ENCODE peak calls at places on chromosomes 12 and 14, in ten cellular contexts. One of them, this sample, is unnamed.

GRCh38 chr12:119448737-119449136 is 114.2 kb downstream of the CCDC60 start:
- DNase-seq in CD8-positive, alpha-beta T cell: no peak
- DNase-seq in bronchial epithelial cell: peak
- DNase-seq in pancreas: no peak
- DNase-seq in endothelial cell of umbilical vein: no peak
- DNase-seq in naive thymus-derived CD4-positive, alpha-beta T cell: no peak
- DNase-seq in GM12865: no peak
- DNase-seq in kidney: no peak
- DNase-seq in adipocyte: no peak
- DNase-seq in A549: no peak
- DNase-seq in this sample: no peak

GRCh38 chr12:41983394-41983793 is 161.3 kb downstream of the GXYLT1 start:
- DNase-seq in endothelial cell of umbilical vein: no peak
- DNase-seq in naive thymus-derived CD4-positive, alpha-beta T cell: no peak
- DNase-seq in adipocyte: peak
- DNase-seq in bronchial epithelial cell: no peak
- DNase-seq in CD8-positive, alpha-beta T cell: no peak
- DNase-seq in A549: no peak
- DNase-seq in pancreas: no peak
- DNase-seq in GM12865: no peak
- DNase-seq in kidney: no peak
- DNase-seq in this sample: no peak

GRCh38 chr14:33110737-33111443 is 172.2 kb downstream of the NPAS3 start:
- DNase-seq in bronchial epithelial cell: no peak
- DNase-seq in adipocyte: no peak
- DNase-seq in kidney: no peak
- DNase-seq in A549: no peak
- DNase-seq in GM12865: no peak
- DNase-seq in pancreas: no peak
- DNase-seq in naive thymus-derived CD4-positive, alpha-beta T cell: no peak
- DNase-seq in CD8-positive, alpha-beta T cell: no peak
- DNase-seq in endothelial cell of umbilical vein: no peak
- DNase-seq in this sample: no peak

GRCh38 chr12:12870454-12870853 is 20.9 kb upstream of the GPRC5A start:
- DNase-seq in A549: peak
- DNase-seq in GM12865: no peak
- DNase-seq in kidney: no peak
- DNase-seq in CD8-positive, alpha-beta T cell: no peak
- DNase-seq in pancreas: no peak
- DNase-seq in endothelial cell of umbilical vein: peak
- DNase-seq in adipocyte: peak
- DNase-seq in bronchial epithelial cell: peak
- DNase-seq in naive thymus-derived CD4-positive, alpha-beta T cell: no peak
- DNase-seq in this sample: no peak

GRCh38 chr14:75042040-75042439 is 9.2 kb downstream of the MLH3 start:
- DNase-seq in adipocyte: peak
- DNase-seq in naive thymus-derived CD4-positive, alpha-beta T cell: no peak
- DNase-seq in A549: peak
- DNase-seq in endothelial cell of umbilical vein: peak
- DNase-seq in CD8-positive, alpha-beta T cell: no peak
- DNase-seq in pancreas: no peak
- DNase-seq in bronchial epithelial cell: no peak
- DNase-seq in kidney: no peak
- DNase-seq in GM12865: peak
- DNase-seq in this sample: no peak

GRCh38 chr12:117047810-117048584 is 51.2 kb downstream of the TESC start:
- DNase-seq in GM12865: no peak
- DNase-seq in naive thymus-derived CD4-positive, alpha-beta T cell: no peak
- DNase-seq in CD8-positive, alpha-beta T cell: no peak
- DNase-seq in A549: peak
- DNase-seq in kidney: no peak
- DNase-seq in bronchial epithelial cell: no peak
- DNase-seq in endothelial cell of umbilical vein: peak
- DNase-seq in adipocyte: peak
- DNase-seq in pancreas: peak
- DNase-seq in this sample: no peak

GRCh38 chr14:36973806-36974442 is 198.5 kb downstream of the SLC25A21 start:
- DNase-seq in naive thymus-derived CD4-positive, alpha-beta T cell: no peak
- DNase-seq in endothelial cell of umbilical vein: peak
- DNase-seq in pancreas: no peak
- DNase-seq in GM12865: no peak
- DNase-seq in A549: peak
- DNase-seq in bronchial epithelial cell: peak
- DNase-seq in adipocyte: peak
- DNase-seq in CD8-positive, alpha-beta T cell: no peak
- DNase-seq in kidney: no peak
- DNase-seq in this sample: no peak

GRCh38 chr14:87013583-87013982 is 979.4 kb downstream of the GALC start:
- DNase-seq in GM12865: no peak
- DNase-seq in adipocyte: peak
- DNase-seq in bronchial epithelial cell: peak
- DNase-seq in pancreas: no peak
- DNase-seq in CD8-positive, alpha-beta T cell: no peak
- DNase-seq in A549: no peak
- DNase-seq in kidney: no peak
- DNase-seq in naive thymus-derived CD4-positive, alpha-beta T cell: no peak
- DNase-seq in endothelial cell of umbilical vein: no peak
- DNase-seq in this sample: no peak

GRCh38 chr12:47652491-47653234 is 53.2 kb downstream of the RPAP3 start:
- DNase-seq in GM12865: no peak
- DNase-seq in CD8-positive, alpha-beta T cell: no peak
- DNase-seq in bronchial epithelial cell: no peak
- DNase-seq in A549: peak
- DNase-seq in kidney: no peak
- DNase-seq in adipocyte: no peak
- DNase-seq in naive thymus-derived CD4-positive, alpha-beta T cell: no peak
- DNase-seq in pancreas: no peak
- DNase-seq in endothelial cell of umbilical vein: no peak
- DNase-seq in this sample: no peak

GRCh38 chr12:47651368-47652254 is 54.2 kb downstream of the RPAP3 start:
- DNase-seq in endothelial cell of umbilical vein: peak
- DNase-seq in bronchial epithelial cell: peak
- DNase-seq in naive thymus-derived CD4-positive, alpha-beta T cell: peak
- DNase-seq in GM12865: peak
- DNase-seq in A549: peak
- DNase-seq in adipocyte: peak
- DNase-seq in kidney: peak
- DNase-seq in pancreas: peak
- DNase-seq in CD8-positive, alpha-beta T cell: peak
- DNase-seq in this sample: peak

GRCh38 chr12:47648056-47648579 is 57.7 kb downstream of the RPAP3 start:
- DNase-seq in endothelial cell of umbilical vein: no peak
- DNase-seq in CD8-positive, alpha-beta T cell: no peak
- DNase-seq in adipocyte: no peak
- DNase-seq in pancreas: no peak
- DNase-seq in GM12865: no peak
- DNase-seq in kidney: no peak
- DNase-seq in bronchial epithelial cell: no peak
- DNase-seq in A549: no peak
- DNase-seq in naive thymus-derived CD4-positive, alpha-beta T cell: no peak
- DNase-seq in this sample: no peak

GRCh38 chr12:47650469-47650868 is 55.4 kb downstream of the RPAP3 start:
- DNase-seq in CD8-positive, alpha-beta T cell: no peak
- DNase-seq in naive thymus-derived CD4-positive, alpha-beta T cell: no peak
- DNase-seq in A549: no peak
- DNase-seq in adipocyte: peak
- DNase-seq in bronchial epithelial cell: peak
- DNase-seq in endothelial cell of umbilical vein: no peak
- DNase-seq in GM12865: no peak
- DNase-seq in pancreas: no peak
- DNase-seq in kidney: no peak
- DNase-seq in this sample: no peak

GRCh38 chr12:47649381-47649780 is 56.4 kb downstream of the RPAP3 start:
- DNase-seq in adipocyte: no peak
- DNase-seq in pancreas: no peak
- DNase-seq in endothelial cell of umbilical vein: no peak
- DNase-seq in A549: no peak
- DNase-seq in kidney: no peak
- DNase-seq in bronchial epithelial cell: no peak
- DNase-seq in GM12865: no peak
- DNase-seq in CD8-positive, alpha-beta T cell: no peak
- DNase-seq in naive thymus-derived CD4-positive, alpha-beta T cell: no peak
- DNase-seq in this sample: no peak
- H3K4me3 ChIP-seq in adipocyte: no peak
- H3K4me3 ChIP-seq in pancreas: no peak
- H3K4me3 ChIP-seq in endothelial cell of umbilical vein: no peak
- H3K4me3 ChIP-seq in A549: no peak
- H3K4me3 ChIP-seq in kidney: no peak
- H3K4me3 ChIP-seq in bronchial epithelial cell: no peak
- H3K4me3 ChIP-seq in GM12865: no peak
- H3K4me3 ChIP-seq in CD8-positive, alpha-beta T cell: no peak
- H3K4me3 ChIP-seq in naive thymus-derived CD4-positive, alpha-beta T cell: no peak
- H3K4me3 ChIP-seq in this sample: no peak

GRCh38 chr12:7021956-7022355 is 3.7 kb upstream of the LPCAT3 start:
- DNase-seq in A549: no peak
- DNase-seq in endothelial cell of umbilical vein: no peak
- DNase-seq in kidney: no peak
- DNase-seq in pancreas: no peak
- DNase-seq in naive thymus-derived CD4-positive, alpha-beta T cell: no peak
- DNase-seq in GM12865: no peak
- DNase-seq in CD8-positive, alpha-beta T cell: no peak
- DNase-seq in bronchial epithelial cell: no peak
- DNase-seq in adipocyte: no peak
- DNase-seq in this sample: no peak

GRCh38 chr12:7018350-7019042 is at the start of gene LPCAT3:
- DNase-seq in pancreas: peak
- DNase-seq in A549: peak
- DNase-seq in GM12865: peak
- DNase-seq in CD8-positive, alpha-beta T cell: peak
- DNase-seq in naive thymus-derived CD4-positive, alpha-beta T cell: peak
- DNase-seq in bronchial epithelial cell: peak
- DNase-seq in adipocyte: peak
- DNase-seq in kidney: peak
- DNase-seq in endothelial cell of umbilical vein: peak
- DNase-seq in this sample: peak

GRCh38 chr12:7017870-7018349 is 366 bp downstream of the LPCAT3 start:
- DNase-seq in A549: no peak
- DNase-seq in pancreas: no peak
- DNase-seq in GM12865: no peak
- DNase-seq in bronchial epithelial cell: no peak
- DNase-seq in endothelial cell of umbilical vein: no peak
- DNase-seq in CD8-positive, alpha-beta T cell: no peak
- DNase-seq in adipocyte: peak
- DNase-seq in naive thymus-derived CD4-positive, alpha-beta T cell: no peak
- DNase-seq in kidney: no peak
- DNase-seq in this sample: no peak

GRCh38 chr12:7016958-7017571 is 1.2 kb downstream of the LPCAT3 start:
- DNase-seq in kidney: no peak
- DNase-seq in GM12865: no peak
- DNase-seq in adipocyte: no peak
- DNase-seq in CD8-positive, alpha-beta T cell: no peak
- DNase-seq in pancreas: no peak
- DNase-seq in naive thymus-derived CD4-positive, alpha-beta T cell: no peak
- DNase-seq in A549: no peak
- DNase-seq in endothelial cell of umbilical vein: no peak
- DNase-seq in bronchial epithelial cell: no peak
- DNase-seq in this sample: no peak

GRCh38 chr12:7019043-7019569 is 830 bp upstream of the LPCAT3 start:
- DNase-seq in pancreas: no peak
- DNase-seq in bronchial epithelial cell: no peak
- DNase-seq in endothelial cell of umbilical vein: no peak
- DNase-seq in A549: no peak
- DNase-seq in adipocyte: peak
- DNase-seq in GM12865: no peak
- DNase-seq in naive thymus-derived CD4-positive, alpha-beta T cell: no peak
- DNase-seq in CD8-positive, alpha-beta T cell: no peak
- DNase-seq in kidney: no peak
- DNase-seq in this sample: peak
- H3K4me3 ChIP-seq in pancreas: peak
- H3K4me3 ChIP-seq in bronchial epithelial cell: peak
- H3K4me3 ChIP-seq in endothelial cell of umbilical vein: peak
- H3K4me3 ChIP-seq in A549: peak
- H3K4me3 ChIP-seq in adipocyte: peak
- H3K4me3 ChIP-seq in GM12865: peak
- H3K4me3 ChIP-seq in naive thymus-derived CD4-positive, alpha-beta T cell: peak
- H3K4me3 ChIP-seq in CD8-positive, alpha-beta T cell: peak
- H3K4me3 ChIP-seq in kidney: no peak
- H3K4me3 ChIP-seq in this sample: peak

GRCh38 chr12:47858511-47859266 is 39.0 kb upstream of the HDAC7 start:
- DNase-seq in naive thymus-derived CD4-positive, alpha-beta T cell: no peak
- DNase-seq in A549: no peak
- DNase-seq in CD8-positive, alpha-beta T cell: no peak
- DNase-seq in endothelial cell of umbilical vein: no peak
- DNase-seq in kidney: no peak
- DNase-seq in GM12865: no peak
- DNase-seq in adipocyte: no peak
- DNase-seq in bronchial epithelial cell: peak
- DNase-seq in pancreas: no peak
- DNase-seq in this sample: no peak

GRCh38 chr12:47862157-47862556 is 42.5 kb upstream of the HDAC7 start:
- DNase-seq in bronchial epithelial cell: no peak
- DNase-seq in GM12865: no peak
- DNase-seq in kidney: no peak
- DNase-seq in pancreas: no peak
- DNase-seq in adipocyte: no peak
- DNase-seq in endothelial cell of umbilical vein: no peak
- DNase-seq in A549: no peak
- DNase-seq in naive thymus-derived CD4-positive, alpha-beta T cell: no peak
- DNase-seq in CD8-positive, alpha-beta T cell: no peak
- DNase-seq in this sample: no peak

GRCh38 chr12:47860279-47860841 is 40.7 kb upstream of the HDAC7 start:
- DNase-seq in endothelial cell of umbilical vein: no peak
- DNase-seq in naive thymus-derived CD4-positive, alpha-beta T cell: no peak
- DNase-seq in CD8-positive, alpha-beta T cell: no peak
- DNase-seq in bronchial epithelial cell: no peak
- DNase-seq in GM12865: no peak
- DNase-seq in kidney: no peak
- DNase-seq in A549: no peak
- DNase-seq in adipocyte: no peak
- DNase-seq in pancreas: no peak
- DNase-seq in this sample: no peak

GRCh38 chr12:47862881-47863280 is 41.9 kb downstream of the VDR start:
- DNase-seq in naive thymus-derived CD4-positive, alpha-beta T cell: no peak
- DNase-seq in pancreas: no peak
- DNase-seq in A549: no peak
- DNase-seq in bronchial epithelial cell: no peak
- DNase-seq in CD8-positive, alpha-beta T cell: no peak
- DNase-seq in GM12865: no peak
- DNase-seq in endothelial cell of umbilical vein: no peak
- DNase-seq in adipocyte: no peak
- DNase-seq in kidney: no peak
- DNase-seq in this sample: no peak

DNA sequence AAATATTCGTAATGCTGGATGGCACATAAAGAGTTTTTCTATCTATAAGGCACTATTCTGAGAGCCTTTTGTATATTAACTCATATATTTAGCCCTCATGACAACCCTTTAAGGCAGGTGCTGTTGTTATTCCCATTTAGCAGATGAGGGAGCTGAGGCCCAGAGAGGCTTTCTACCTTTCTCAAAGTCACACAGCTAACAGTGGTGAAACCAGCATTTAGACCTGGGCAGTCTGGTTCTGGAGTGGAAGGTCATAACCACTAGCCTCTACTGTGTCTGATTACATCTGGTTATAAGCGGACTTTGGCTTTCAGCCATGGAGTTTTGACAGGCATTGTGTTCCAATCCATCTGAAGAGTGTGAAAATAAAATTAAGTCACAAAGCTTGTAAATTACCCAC is 41.2 kb upstream of the HDAC7 start:
- DNase-seq in pancreas: no peak
- DNase-seq in GM12865: no peak
- DNase-seq in A549: no peak
- DNase-seq in bronchial epithelial cell: no peak
- DNase-seq in kidney: no peak
- DNase-seq in naive thymus-derived CD4-positive, alpha-beta T cell: no peak
- DNase-seq in adipocyte: no peak
- DNase-seq in CD8-positive, alpha-beta T cell: no peak
- DNase-seq in endothelial cell of umbilical vein: no peak
- DNase-seq in this sample: no peak
- H3K4me3 ChIP-seq in pancreas: no peak
- H3K4me3 ChIP-seq in GM12865: no peak
- H3K4me3 ChIP-seq in A549: no peak
- H3K4me3 ChIP-seq in bronchial epithelial cell: no peak
- H3K4me3 ChIP-seq in kidney: no peak
- H3K4me3 ChIP-seq in naive thymus-derived CD4-positive, alpha-beta T cell: no peak
- H3K4me3 ChIP-seq in adipocyte: no peak
- H3K4me3 ChIP-seq in CD8-positive, alpha-beta T cell: no peak
- H3K4me3 ChIP-seq in endothelial cell of umbilical vein: no peak
- H3K4me3 ChIP-seq in this sample: no peak

DNA sequence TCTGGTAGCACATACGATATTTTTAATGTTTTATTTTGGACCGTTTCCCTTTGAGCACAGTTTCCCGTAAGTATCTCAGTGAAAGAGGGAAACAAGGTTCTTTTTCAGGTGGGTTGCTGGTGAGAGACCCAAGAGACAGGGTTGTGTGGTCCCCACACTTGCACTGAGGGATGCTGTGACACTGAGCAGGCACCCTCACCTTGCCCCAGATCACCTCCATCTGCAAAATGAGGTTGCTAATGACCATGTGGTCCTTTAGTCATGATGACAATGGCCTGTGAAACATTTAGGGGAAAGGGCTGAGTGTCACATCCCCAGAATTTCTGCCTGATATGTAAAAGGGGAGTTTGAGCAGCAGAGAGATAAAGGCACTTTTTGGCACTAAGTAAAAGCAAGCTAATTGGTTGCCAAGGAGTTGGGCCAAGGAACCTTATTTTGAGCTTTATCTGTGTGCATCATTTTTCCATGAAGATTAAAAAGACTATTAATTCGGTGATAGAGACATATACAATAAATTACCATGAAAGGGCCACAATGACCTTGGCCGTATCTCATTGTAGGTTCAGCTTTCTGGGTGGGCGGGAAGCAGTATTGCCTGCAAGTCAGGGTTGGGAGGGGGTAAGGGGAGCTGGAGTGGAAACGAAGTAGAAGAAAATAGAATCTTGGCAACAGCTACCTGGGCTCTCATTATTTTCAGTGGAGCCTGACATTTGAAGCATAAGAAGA is 4.5 kb downstream of the CCND2 start:
- DNase-seq in bronchial epithelial cell: no peak
- DNase-seq in kidney: no peak
- DNase-seq in A549: no peak
- DNase-seq in CD8-positive, alpha-beta T cell: no peak
- DNase-seq in pancreas: no peak
- DNase-seq in GM12865: no peak
- DNase-seq in adipocyte: no peak
- DNase-seq in endothelial cell of umbilical vein: no peak
- DNase-seq in naive thymus-derived CD4-positive, alpha-beta T cell: no peak
- DNase-seq in this sample: no peak
- H3K4me3 ChIP-seq in bronchial epithelial cell: no peak
- H3K4me3 ChIP-seq in kidney: no peak
- H3K4me3 ChIP-seq in A549: no peak
- H3K4me3 ChIP-seq in CD8-positive, alpha-beta T cell: no peak
- H3K4me3 ChIP-seq in pancreas: no peak
- H3K4me3 ChIP-seq in GM12865: no peak
- H3K4me3 ChIP-seq in adipocyte: no peak
- H3K4me3 ChIP-seq in endothelial cell of umbilical vein: no peak
- H3K4me3 ChIP-seq in naive thymus-derived CD4-positive, alpha-beta T cell: no peak
- H3K4me3 ChIP-seq in this sample: no peak

This sample was measured in WERI-Rb-1.